ENCODE peak calls at places on chromosome 21, in eight cellular contexts. One of them, this sample, is unnamed.

GRCh38 chr21:32336711-32337110 is 38.1 kb downstream of the MRAP start:
- DNase-seq in heart right ventricle: no peak
- DNase-seq in AG09309: no peak
- DNase-seq in A172: peak
- DNase-seq in amygdala: peak
- DNase-seq in RWPE1: peak
- DNase-seq in GM12865: no peak
- DNase-seq in brain microvascular endothelial cell: peak
- DNase-seq in this sample: peak

GRCh38 chr21:29287383-29287782 is 11.3 kb upstream of the BACH1 start:
- DNase-seq in heart right ventricle: no peak
- DNase-seq in AG09309: no peak
- DNase-seq in A172: no peak
- DNase-seq in amygdala: no peak
- DNase-seq in RWPE1: no peak
- DNase-seq in GM12865: peak
- DNase-seq in brain microvascular endothelial cell: peak
- DNase-seq in this sample: no peak

GRCh38 chr21:15793547-15794235 is 63.9 kb downstream of the USP25 start:
- DNase-seq in heart right ventricle: no peak
- DNase-seq in AG09309: no peak
- DNase-seq in A172: no peak
- DNase-seq in amygdala: no peak
- DNase-seq in RWPE1: no peak
- DNase-seq in GM12865: no peak
- DNase-seq in brain microvascular endothelial cell: no peak
- DNase-seq in this sample: no peak

GRCh38 chr21:43767980-43768867 is 7.9 kb downstream of the CSTB start:
- DNase-seq in heart right ventricle: no peak
- DNase-seq in AG09309: peak
- DNase-seq in A172: peak
- DNase-seq in amygdala: no peak
- DNase-seq in RWPE1: peak
- DNase-seq in GM12865: no peak
- DNase-seq in brain microvascular endothelial cell: peak
- DNase-seq in this sample: no peak

GRCh38 chr21:45632165-45632896 is 11.2 kb upstream of the PCBP3 start:
- DNase-seq in heart right ventricle: no peak
- DNase-seq in AG09309: no peak
- DNase-seq in A172: no peak
- DNase-seq in amygdala: no peak
- DNase-seq in RWPE1: no peak
- DNase-seq in GM12865: peak
- DNase-seq in brain microvascular endothelial cell: no peak
- DNase-seq in this sample: no peak

GRCh38 chr21:46515109-46515508 is 56.4 kb downstream of the DIP2A start:
- DNase-seq in heart right ventricle: peak
- DNase-seq in AG09309: no peak
- DNase-seq in A172: no peak
- DNase-seq in amygdala: peak
- DNase-seq in RWPE1: no peak
- DNase-seq in GM12865: no peak
- DNase-seq in brain microvascular endothelial cell: no peak
- DNase-seq in this sample: no peak

GRCh38 chr21:35336534-35336933 is 287.4 kb upstream of the RUNX1 start:
- DNase-seq in heart right ventricle: no peak
- DNase-seq in AG09309: no peak
- DNase-seq in A172: no peak
- DNase-seq in amygdala: no peak
- DNase-seq in RWPE1: no peak
- DNase-seq in GM12865: no peak
- DNase-seq in brain microvascular endothelial cell: no peak
- DNase-seq in this sample: no peak

GRCh38 chr21:35619184-35619583 is 441.1 kb downstream of the SETD4 start:
- DNase-seq in heart right ventricle: no peak
- DNase-seq in AG09309: peak
- DNase-seq in A172: peak
- DNase-seq in amygdala: no peak
- DNase-seq in RWPE1: peak
- DNase-seq in GM12865: no peak
- DNase-seq in brain microvascular endothelial cell: peak
- DNase-seq in this sample: no peak

GRCh38 chr21:41985662-41986416 is 24.3 kb downstream of the ZBTB21 start:
- DNase-seq in heart right ventricle: no peak
- DNase-seq in AG09309: no peak
- DNase-seq in A172: no peak
- DNase-seq in amygdala: no peak
- DNase-seq in RWPE1: no peak
- DNase-seq in GM12865: no peak
- DNase-seq in brain microvascular endothelial cell: no peak
- DNase-seq in this sample: no peak

GRCh38 chr21:15221799-15222386 is 157.1 kb upstream of the NRIP1 start:
- DNase-seq in heart right ventricle: peak
- DNase-seq in AG09309: no peak
- DNase-seq in A172: peak
- DNase-seq in amygdala: no peak
- DNase-seq in RWPE1: peak
- DNase-seq in GM12865: peak
- DNase-seq in brain microvascular endothelial cell: peak
- DNase-seq in this sample: peak

GRCh38 chr21:37757631-37758376 is 158.5 kb downstream of the KCNJ6 start:
- DNase-seq in heart right ventricle: no peak
- DNase-seq in AG09309: no peak
- DNase-seq in A172: no peak
- DNase-seq in amygdala: no peak
- DNase-seq in RWPE1: no peak
- DNase-seq in GM12865: no peak
- DNase-seq in brain microvascular endothelial cell: no peak
- DNase-seq in this sample: no peak

GRCh38 chr21:14989359-14989758 is 75.4 kb downstream of the NRIP1 start:
- DNase-seq in heart right ventricle: peak
- DNase-seq in AG09309: no peak
- DNase-seq in A172: no peak
- DNase-seq in amygdala: no peak
- DNase-seq in RWPE1: no peak
- DNase-seq in GM12865: no peak
- DNase-seq in brain microvascular endothelial cell: no peak
- DNase-seq in this sample: peak

GRCh38 chr21:33419538-33420123 is 16.4 kb downstream of the IFNGR2 start:
- DNase-seq in heart right ventricle: no peak
- DNase-seq in AG09309: no peak
- DNase-seq in A172: peak
- DNase-seq in amygdala: no peak
- DNase-seq in RWPE1: no peak
- DNase-seq in GM12865: no peak
- DNase-seq in brain microvascular endothelial cell: peak
- DNase-seq in this sample: no peak